ENCODE peak calls at places on chromosomes 3 and 15, in nine cellular contexts. One of them, this sample, is unnamed.
A peak's percentile ranks its signal among the peaks of the same experiment; 100 is the strongest.

GRCh38 chr15:26038693-26039092 is 175.6 kb upstream of the ATP10A start:
- DNase-seq in tibial artery: no peak
- DNase-seq in mucosa of descending colon: no peak
- DNase-seq in cardiac fibroblast: no peak
- DNase-seq in body of pancreas: no peak
- DNase-seq in psoas muscle: no peak
- DNase-seq in sigmoid colon: no peak
- DNase-seq in cardiac muscle cell: no peak
- DNase-seq in stomach: no peak
- DNase-seq in this sample: no peak

GRCh38 chr3:23232016-23232415 is 28.9 kb downstream of the UBE2E2 start:
- DNase-seq in tibial artery: no peak
- DNase-seq in mucosa of descending colon: no peak
- DNase-seq in cardiac fibroblast: no peak
- DNase-seq in body of pancreas: no peak
- DNase-seq in psoas muscle: no peak
- DNase-seq in sigmoid colon: no peak
- DNase-seq in cardiac muscle cell: peak; percentile 36
- DNase-seq in stomach: no peak
- DNase-seq in this sample: no peak

GRCh38 chr15:79283252-79284048 is 928 bp downstream of the ANKRD34C start:
- DNase-seq in tibial artery: no peak
- DNase-seq in mucosa of descending colon: peak; percentile 28
- DNase-seq in cardiac fibroblast: peak; percentile 28
- DNase-seq in body of pancreas: peak; percentile 27
- DNase-seq in psoas muscle: peak; percentile 58
- DNase-seq in sigmoid colon: no peak
- DNase-seq in cardiac muscle cell: peak; percentile 57
- DNase-seq in stomach: no peak
- DNase-seq in this sample: no peak

GRCh38 chr3:156693166-156693565 is 18.8 kb downstream of the TIPARP start:
- DNase-seq in tibial artery: no peak
- DNase-seq in mucosa of descending colon: no peak
- DNase-seq in cardiac fibroblast: peak; percentile 80
- DNase-seq in body of pancreas: no peak
- DNase-seq in psoas muscle: no peak
- DNase-seq in sigmoid colon: no peak
- DNase-seq in cardiac muscle cell: peak; percentile 54
- DNase-seq in stomach: no peak
- DNase-seq in this sample: no peak

GRCh38 chr3:59812778-59813558 is 763.1 kb upstream of the CFAP20DC start:
- DNase-seq in tibial artery: no peak
- DNase-seq in mucosa of descending colon: no peak
- DNase-seq in cardiac fibroblast: peak; percentile 22
- DNase-seq in body of pancreas: no peak
- DNase-seq in psoas muscle: no peak
- DNase-seq in sigmoid colon: no peak
- DNase-seq in cardiac muscle cell: peak; percentile 36
- DNase-seq in stomach: no peak
- DNase-seq in this sample: no peak

GRCh38 chr15:71730277-71731144 is 79.8 kb upstream of the NR2E3 start:
- DNase-seq in tibial artery: peak; percentile 39
- DNase-seq in mucosa of descending colon: no peak
- DNase-seq in cardiac fibroblast: peak; percentile 85
- DNase-seq in body of pancreas: peak; percentile 64
- DNase-seq in psoas muscle: no peak
- DNase-seq in sigmoid colon: no peak
- DNase-seq in cardiac muscle cell: peak; percentile 84
- DNase-seq in stomach: peak; percentile 49
- DNase-seq in this sample: peak; percentile 30

GRCh38 chr15:84883916-84884781 is at the start of gene SLC28A1:
- DNase-seq in tibial artery: no peak
- DNase-seq in mucosa of descending colon: no peak
- DNase-seq in cardiac fibroblast: no peak
- DNase-seq in body of pancreas: peak; percentile 45
- DNase-seq in psoas muscle: no peak
- DNase-seq in sigmoid colon: no peak
- DNase-seq in cardiac muscle cell: no peak
- DNase-seq in stomach: no peak
- DNase-seq in this sample: no peak

GRCh38 chr15:100901296-100901695 is 17.9 kb upstream of the LRRK1 start:
- DNase-seq in tibial artery: no peak
- DNase-seq in mucosa of descending colon: no peak
- DNase-seq in cardiac fibroblast: no peak
- DNase-seq in body of pancreas: no peak
- DNase-seq in psoas muscle: no peak
- DNase-seq in sigmoid colon: peak; percentile 61
- DNase-seq in cardiac muscle cell: no peak
- DNase-seq in stomach: no peak
- DNase-seq in this sample: no peak

GRCh38 chr3:195916991-195917390 is 8.6 kb upstream of the TNK2 start:
- DNase-seq in tibial artery: no peak
- DNase-seq in mucosa of descending colon: no peak
- DNase-seq in cardiac fibroblast: no peak
- DNase-seq in body of pancreas: no peak
- DNase-seq in psoas muscle: peak; percentile 29
- DNase-seq in sigmoid colon: no peak
- DNase-seq in cardiac muscle cell: no peak
- DNase-seq in stomach: no peak
- DNase-seq in this sample: no peak
- TF ChIP-seq CTCF in tibial artery: no peak
- TF ChIP-seq CTCF in mucosa of descending colon: no peak
- TF ChIP-seq CTCF in cardiac fibroblast: no peak
- TF ChIP-seq CTCF in body of pancreas: no peak
- TF ChIP-seq CTCF in psoas muscle: no peak
- TF ChIP-seq CTCF in sigmoid colon: no peak
- TF ChIP-seq CTCF in cardiac muscle cell: no peak
- TF ChIP-seq CTCF in stomach: no peak
- TF ChIP-seq CTCF in this sample: no peak

GRCh38 chr3:43994594-43995077 is 247.1 kb upstream of the TOPAZ1 start:
- DNase-seq in tibial artery: no peak
- DNase-seq in mucosa of descending colon: no peak
- DNase-seq in cardiac fibroblast: no peak
- DNase-seq in body of pancreas: no peak
- DNase-seq in psoas muscle: no peak
- DNase-seq in sigmoid colon: no peak
- DNase-seq in cardiac muscle cell: no peak
- DNase-seq in stomach: no peak
- DNase-seq in this sample: no peak

GRCh38 chr3:43997788-43998373 is 243.8 kb upstream of the TOPAZ1 start:
- DNase-seq in tibial artery: no peak
- DNase-seq in mucosa of descending colon: no peak
- DNase-seq in cardiac fibroblast: peak; percentile 39
- DNase-seq in body of pancreas: no peak
- DNase-seq in psoas muscle: no peak
- DNase-seq in sigmoid colon: no peak
- DNase-seq in cardiac muscle cell: no peak
- DNase-seq in stomach: no peak
- DNase-seq in this sample: no peak

GRCh38 chr3:43996379-43997301 is 245.0 kb upstream of the TOPAZ1 start:
- DNase-seq in tibial artery: no peak
- DNase-seq in mucosa of descending colon: peak; percentile 32
- DNase-seq in cardiac fibroblast: peak; percentile 59
- DNase-seq in body of pancreas: no peak
- DNase-seq in psoas muscle: no peak
- DNase-seq in sigmoid colon: no peak
- DNase-seq in cardiac muscle cell: peak; percentile 29
- DNase-seq in stomach: no peak
- DNase-seq in this sample: no peak

GRCh38 chr3:43995078-43995928 is 246.4 kb upstream of the TOPAZ1 start:
- DNase-seq in tibial artery: no peak
- DNase-seq in mucosa of descending colon: no peak
- DNase-seq in cardiac fibroblast: peak; percentile 55
- DNase-seq in body of pancreas: no peak
- DNase-seq in psoas muscle: no peak
- DNase-seq in sigmoid colon: no peak
- DNase-seq in cardiac muscle cell: peak; percentile 19
- DNase-seq in stomach: no peak
- DNase-seq in this sample: no peak

DNA sequence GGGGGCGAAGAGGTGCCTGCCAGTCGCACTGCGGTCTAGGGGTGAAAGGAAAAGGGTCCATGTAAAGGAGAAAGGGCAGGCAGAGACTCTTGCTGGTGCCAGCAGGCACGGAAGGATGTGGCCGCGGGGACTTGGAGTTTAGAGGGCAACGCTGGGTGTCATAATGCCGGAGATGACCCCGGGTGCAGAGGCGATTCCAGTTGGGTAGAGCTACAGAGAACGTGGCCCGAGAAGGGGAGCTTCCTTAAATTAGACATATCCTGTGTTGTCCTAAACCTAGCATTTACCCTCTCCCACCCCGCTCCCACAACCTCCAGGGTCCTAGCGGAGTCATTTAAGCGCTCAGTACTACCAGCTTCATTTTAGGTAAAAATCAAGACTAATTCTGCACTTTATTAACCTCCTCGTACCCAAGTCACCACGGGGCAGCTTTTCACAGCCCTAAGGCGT is 245.7 kb upstream of the TOPAZ1 start:
- DNase-seq in tibial artery: no peak
- DNase-seq in mucosa of descending colon: no peak
- DNase-seq in cardiac fibroblast: no peak
- DNase-seq in body of pancreas: no peak
- DNase-seq in psoas muscle: no peak
- DNase-seq in sigmoid colon: no peak
- DNase-seq in cardiac muscle cell: no peak
- DNase-seq in stomach: no peak
- DNase-seq in this sample: no peak
- H3K4me3 ChIP-seq in tibial artery: peak overlapping the region; percentile 38
- H3K4me3 ChIP-seq in mucosa of descending colon: no peak overlapping the region
- H3K4me3 ChIP-seq in cardiac fibroblast: peak overlapping the region; percentile 77
- H3K4me3 ChIP-seq in body of pancreas: no peak overlapping the region
- H3K4me3 ChIP-seq in psoas muscle: peak overlapping the region; percentile 43
- H3K4me3 ChIP-seq in sigmoid colon: peak overlapping the region; percentile 26
- H3K4me3 ChIP-seq in cardiac muscle cell: peak overlapping the region; percentile 41
- H3K4me3 ChIP-seq in stomach: peak overlapping the region; percentile 27
- H3K4me3 ChIP-seq in this sample: peak overlapping the region; percentile 43

GRCh38 chr3:169659096-169659521 is 4.4 kb downstream of the MECOM start:
- DNase-seq in tibial artery: no peak
- DNase-seq in mucosa of descending colon: no peak
- DNase-seq in cardiac fibroblast: peak; percentile 12
- DNase-seq in body of pancreas: peak; percentile 54
- DNase-seq in psoas muscle: no peak
- DNase-seq in sigmoid colon: no peak
- DNase-seq in cardiac muscle cell: peak; percentile 29
- DNase-seq in stomach: peak; percentile 48
- DNase-seq in this sample: no peak

GRCh38 chr3:169661567-169662214 is 1.8 kb downstream of the MECOM start:
- DNase-seq in tibial artery: peak; percentile 28
- DNase-seq in mucosa of descending colon: peak; percentile 70
- DNase-seq in cardiac fibroblast: peak; percentile 62
- DNase-seq in body of pancreas: peak; percentile 34
- DNase-seq in psoas muscle: peak; percentile 59
- DNase-seq in sigmoid colon: no peak
- DNase-seq in cardiac muscle cell: peak; percentile 72
- DNase-seq in stomach: peak; percentile 60
- DNase-seq in this sample: no peak

GRCh38 chr3:169660709-169661566 is 2.6 kb downstream of the MECOM start:
- DNase-seq in tibial artery: no peak
- DNase-seq in mucosa of descending colon: no peak
- DNase-seq in cardiac fibroblast: peak; percentile 50
- DNase-seq in body of pancreas: peak; percentile 50
- DNase-seq in psoas muscle: no peak
- DNase-seq in sigmoid colon: no peak
- DNase-seq in cardiac muscle cell: peak; percentile 72
- DNase-seq in stomach: peak; percentile 59
- DNase-seq in this sample: no peak

GRCh38 chr3:169658311-169658931 is 5.1 kb downstream of the MECOM start:
- DNase-seq in tibial artery: no peak
- DNase-seq in mucosa of descending colon: no peak
- DNase-seq in cardiac fibroblast: peak; percentile 22
- DNase-seq in body of pancreas: peak; percentile 71
- DNase-seq in psoas muscle: no peak
- DNase-seq in sigmoid colon: no peak
- DNase-seq in cardiac muscle cell: peak; percentile 53
- DNase-seq in stomach: peak; percentile 52
- DNase-seq in this sample: no peak

GRCh38 chr3:169659858-169660614 is 3.5 kb downstream of the MECOM start:
- DNase-seq in tibial artery: no peak
- DNase-seq in mucosa of descending colon: no peak
- DNase-seq in cardiac fibroblast: no peak
- DNase-seq in body of pancreas: peak; percentile 55
- DNase-seq in psoas muscle: no peak
- DNase-seq in sigmoid colon: no peak
- DNase-seq in cardiac muscle cell: peak; percentile 13
- DNase-seq in stomach: peak; percentile 61
- DNase-seq in this sample: no peak
- TF ChIP-seq CTCF in tibial artery: no peak
- TF ChIP-seq CTCF in mucosa of descending colon: no peak
- TF ChIP-seq CTCF in cardiac fibroblast: no peak
- TF ChIP-seq CTCF in body of pancreas: no peak
- TF ChIP-seq CTCF in psoas muscle: no peak
- TF ChIP-seq CTCF in sigmoid colon: no peak
- TF ChIP-seq CTCF in cardiac muscle cell: no peak
- TF ChIP-seq CTCF in stomach: no peak
- TF ChIP-seq CTCF in this sample: no peak

GRCh38 chr15:70475921-70476320 is 287.4 kb downstream of the UACA start:
- DNase-seq in tibial artery: no peak
- DNase-seq in mucosa of descending colon: no peak
- DNase-seq in cardiac fibroblast: no peak
- DNase-seq in body of pancreas: no peak
- DNase-seq in psoas muscle: no peak
- DNase-seq in sigmoid colon: no peak
- DNase-seq in cardiac muscle cell: no peak
- DNase-seq in stomach: no peak
- DNase-seq in this sample: no peak

GRCh38 chr15:70473623-70474366 is 289.6 kb downstream of the UACA start:
- DNase-seq in tibial artery: no peak
- DNase-seq in mucosa of descending colon: no peak
- DNase-seq in cardiac fibroblast: peak; percentile 48
- DNase-seq in body of pancreas: no peak
- DNase-seq in psoas muscle: no peak
- DNase-seq in sigmoid colon: no peak
- DNase-seq in cardiac muscle cell: peak; percentile 62
- DNase-seq in stomach: no peak
- DNase-seq in this sample: no peak

GRCh38 chr15:70475439-70475781 is 287.9 kb downstream of the UACA start:
- DNase-seq in tibial artery: no peak
- DNase-seq in mucosa of descending colon: no peak
- DNase-seq in cardiac fibroblast: no peak
- DNase-seq in body of pancreas: no peak
- DNase-seq in psoas muscle: no peak
- DNase-seq in sigmoid colon: no peak
- DNase-seq in cardiac muscle cell: no peak
- DNase-seq in stomach: no peak
- DNase-seq in this sample: no peak

GRCh38 chr15:70474367-70474681 is 289.0 kb downstream of the UACA start:
- DNase-seq in tibial artery: no peak
- DNase-seq in mucosa of descending colon: no peak
- DNase-seq in cardiac fibroblast: no peak
- DNase-seq in body of pancreas: no peak
- DNase-seq in psoas muscle: no peak
- DNase-seq in sigmoid colon: peak; percentile 80
- DNase-seq in cardiac muscle cell: no peak
- DNase-seq in stomach: no peak
- DNase-seq in this sample: no peak

DNA sequence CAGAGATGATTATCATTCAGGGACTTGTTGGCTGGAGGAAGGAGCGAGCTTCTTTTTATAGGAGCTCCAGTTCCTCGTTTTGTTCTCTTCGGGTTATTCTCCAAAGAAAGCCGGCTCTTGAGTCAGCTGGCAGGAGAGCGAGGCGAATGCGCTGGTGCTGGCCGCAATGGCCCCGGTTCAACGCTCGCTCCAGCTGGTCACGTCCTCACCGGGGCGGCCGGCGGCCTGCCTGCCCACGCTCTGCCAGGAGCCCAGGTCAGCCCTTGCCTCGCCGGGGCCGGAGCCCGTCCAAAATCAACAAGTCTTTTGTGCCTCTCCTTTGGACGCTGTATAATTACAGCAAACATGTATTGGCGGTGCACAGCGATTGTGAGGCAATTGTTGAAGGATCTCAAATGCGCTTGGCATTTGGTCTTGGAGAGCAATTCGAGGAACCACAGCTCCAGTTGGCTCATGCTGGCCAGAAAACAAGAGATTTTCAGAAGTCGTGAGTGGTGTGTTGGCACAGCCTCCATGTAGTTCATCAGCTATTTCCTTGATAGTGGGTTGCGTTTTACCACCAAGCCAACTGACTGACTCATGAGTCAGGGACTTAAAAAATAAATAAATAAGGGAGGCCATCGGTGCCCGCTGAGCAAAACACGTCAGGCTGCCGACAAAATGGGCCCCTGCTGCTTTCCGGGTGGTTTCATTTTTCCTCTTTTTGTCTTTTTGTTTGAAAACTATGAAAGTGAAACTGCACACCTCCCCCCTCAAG is 288.5 kb downstream of the UACA start:
- DNase-seq in tibial artery: peak; percentile 87
- DNase-seq in mucosa of descending colon: no peak
- DNase-seq in cardiac fibroblast: peak; percentile 91
- DNase-seq in body of pancreas: peak; percentile 56
- DNase-seq in psoas muscle: peak; percentile 88
- DNase-seq in sigmoid colon: peak; percentile 83
- DNase-seq in cardiac muscle cell: peak; percentile 95
- DNase-seq in stomach: peak; percentile 93
- DNase-seq in this sample: no peak
- H3K4me3 ChIP-seq in tibial artery: peak overlapping the region; percentile 35
- H3K4me3 ChIP-seq in mucosa of descending colon: no peak overlapping the region
- H3K4me3 ChIP-seq in cardiac fibroblast: peak overlapping the region; percentile 8
- H3K4me3 ChIP-seq in body of pancreas: no peak overlapping the region
- H3K4me3 ChIP-seq in psoas muscle: peak overlapping the region; percentile 46
- H3K4me3 ChIP-seq in sigmoid colon: peak overlapping the region; percentile 16
- H3K4me3 ChIP-seq in cardiac muscle cell: no peak overlapping the region
- H3K4me3 ChIP-seq in stomach: peak overlapping the region; percentile 16
- H3K4me3 ChIP-seq in this sample: no peak overlapping the region